ENCODE peak calls at places on chromosomes 6 and 20, in four cellular contexts. One of them, this sample, is unnamed.

GRCh38 chr6:52595000-52595795 is 18.3 kb upstream of the TRAM2 start:
- DNase-seq in A549: no peak
- DNase-seq in GM12878: peak; percentile 26
- DNase-seq in HepG2: peak; percentile 81
- DNase-seq in this sample: no peak

GRCh38 chr6:167689751-167690150 is 137.0 kb upstream of the AFDN start:
- DNase-seq in GM12878: no peak
- DNase-seq in HepG2: no peak
- DNase-seq in A549: no peak
- DNase-seq in this sample: no peak

GRCh38 chr6:12782136-12782535 is 65.6 kb downstream of the PHACTR1 start:
- DNase-seq in GM12878: no peak
- DNase-seq in A549: no peak
- DNase-seq in HepG2: no peak
- DNase-seq in this sample: no peak

GRCh38 chr20:58907481-58908137 is 55.1 kb downstream of the GNAS start:
- DNase-seq in A549: no peak
- DNase-seq in HepG2: peak; percentile 50
- DNase-seq in GM12878: peak; percentile 98
- DNase-seq in this sample: peak; percentile 51

GRCh38 chr6:11448038-11448437 is 89.5 kb upstream of the TMEM170B start:
- DNase-seq in GM12878: no peak
- DNase-seq in A549: no peak
- DNase-seq in HepG2: no peak
- DNase-seq in this sample: no peak

GRCh38 chr6:53565886-53566285 is 21.0 kb upstream of the GCLC start:
- DNase-seq in HepG2: no peak
- DNase-seq in A549: no peak
- DNase-seq in GM12878: no peak
- DNase-seq in this sample: no peak

GRCh38 chr6:168404560-168404959 is 36.4 kb upstream of the SMOC2 start:
- DNase-seq in HepG2: no peak
- DNase-seq in A549: no peak
- DNase-seq in GM12878: no peak
- DNase-seq in this sample: no peak

GRCh38 chr6:109318328-109318876 is 63.9 kb downstream of the CD164 start:
- DNase-seq in A549: no peak
- DNase-seq in GM12878: no peak
- DNase-seq in HepG2: peak; percentile 78
- DNase-seq in this sample: no peak

GRCh38 chr6:87393026-87393622 is 14.6 kb upstream of the CFAP206 start:
- DNase-seq in HepG2: peak; percentile 59
- DNase-seq in GM12878: no peak
- DNase-seq in A549: peak; percentile 25
- DNase-seq in this sample: peak; percentile 42

GRCh38 chr20:33704197-33704924 is 15.7 kb downstream of the PXMP4 start:
- DNase-seq in HepG2: no peak
- DNase-seq in GM12878: no peak
- DNase-seq in A549: no peak
- DNase-seq in this sample: no peak

GRCh38 chr20:33707668-33708067 is 12.4 kb downstream of the PXMP4 start:
- DNase-seq in HepG2: no peak
- DNase-seq in GM12878: no peak
- DNase-seq in A549: no peak
- DNase-seq in this sample: no peak

GRCh38 chr20:33703498-33704137 is 16.5 kb downstream of the PXMP4 start:
- DNase-seq in HepG2: no peak
- DNase-seq in GM12878: no peak
- DNase-seq in A549: no peak
- DNase-seq in this sample: no peak

GRCh38 chr20:33701629-33702450 is 15.7 kb upstream of the E2F1 start:
- DNase-seq in HepG2: peak; percentile 94
- DNase-seq in A549: no peak
- DNase-seq in GM12878: no peak
- DNase-seq in this sample: no peak

DNA sequence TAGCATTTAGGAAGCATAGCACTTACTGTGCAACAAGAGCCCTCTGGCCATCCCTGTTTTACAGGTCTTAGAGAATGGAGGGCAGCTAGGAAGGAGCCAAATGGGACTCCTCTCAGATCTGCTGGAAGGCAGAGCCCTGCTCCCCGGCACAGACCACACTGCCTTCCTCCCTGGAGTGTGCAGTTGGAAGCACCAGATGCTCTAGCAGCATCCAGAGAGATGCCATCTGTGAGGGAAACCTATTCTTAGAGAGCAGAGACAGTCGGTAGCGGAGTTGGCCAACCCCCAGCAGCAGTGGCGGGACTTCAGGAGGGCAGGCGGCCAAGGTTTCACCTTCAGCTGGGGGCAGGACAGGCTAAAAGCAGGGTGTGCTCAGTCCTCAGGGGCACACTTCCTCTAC is 16.7 kb upstream of the E2F1 start:
- DNase-seq in HepG2: no peak
- DNase-seq in A549: no peak
- DNase-seq in GM12878: no peak
- DNase-seq in this sample: no peak
- TF ChIP-seq POLR2AphosphoS2 in HepG2: no peak
- TF ChIP-seq POLR2AphosphoS2 in A549: no peak
- TF ChIP-seq POLR2AphosphoS2 in GM12878: no peak
- TF ChIP-seq POLR2AphosphoS2 in this sample: no peak

DNA sequence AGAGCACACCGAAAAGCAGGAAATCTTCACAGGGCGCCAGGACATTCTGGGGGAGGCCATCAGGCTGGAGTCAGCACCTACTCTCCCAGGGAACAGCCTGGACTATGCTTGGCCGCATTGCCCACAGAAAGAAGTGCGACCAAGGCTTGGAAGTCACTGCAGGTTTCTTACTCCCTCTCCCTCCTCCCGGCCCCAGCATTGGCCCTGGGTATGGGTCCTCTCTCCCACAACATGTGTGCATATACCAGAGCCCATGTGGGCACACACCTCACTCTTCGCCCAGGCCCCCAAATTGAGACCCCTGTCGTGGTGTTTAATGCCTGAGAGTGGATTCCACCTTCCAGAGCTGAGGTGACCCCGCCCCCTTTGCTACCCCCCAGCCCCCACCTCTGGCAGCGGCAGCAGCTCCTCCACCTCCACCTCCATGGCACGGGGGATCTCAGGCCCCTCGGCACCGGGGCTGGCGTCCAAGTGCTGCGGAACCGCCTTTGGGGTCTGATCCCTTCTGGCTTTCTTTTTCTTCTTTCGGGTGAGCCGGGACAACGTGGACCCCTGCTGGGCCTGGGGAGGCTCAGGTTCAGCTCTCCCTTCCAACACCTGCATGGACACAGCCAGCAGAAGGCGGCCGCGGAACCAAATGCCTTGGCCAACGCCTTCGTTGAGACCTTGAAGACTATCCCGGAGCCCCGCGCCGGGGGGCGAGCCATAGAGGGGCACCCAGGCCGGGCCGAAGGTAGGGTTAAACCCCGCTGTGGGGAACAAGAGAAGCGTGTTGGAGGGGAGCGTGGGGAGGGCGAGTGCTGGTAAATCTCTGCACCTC is 15.2 kb upstream of the SPAG4 start:
- DNase-seq in A549: no peak
- DNase-seq in HepG2: no peak
- DNase-seq in GM12878: no peak
- DNase-seq in this sample: peak; percentile 8
- TF ChIP-seq POLR2AphosphoS2 in A549: no peak
- TF ChIP-seq POLR2AphosphoS2 in HepG2: no peak
- TF ChIP-seq POLR2AphosphoS2 in GM12878: no peak
- TF ChIP-seq POLR2AphosphoS2 in this sample: no peak

GRCh38 chr6:157452096-157452495 is 71.1 kb downstream of the ZDHHC14 start:
- DNase-seq in GM12878: no peak
- DNase-seq in HepG2: no peak
- DNase-seq in A549: no peak
- DNase-seq in this sample: no peak

GRCh38 chr6:157453131-157453530 is 72.1 kb downstream of the ZDHHC14 start:
- DNase-seq in HepG2: no peak
- DNase-seq in GM12878: no peak
- DNase-seq in A549: no peak
- DNase-seq in this sample: no peak

GRCh38 chr6:157447735-157448134 is 66.7 kb downstream of the ZDHHC14 start:
- DNase-seq in HepG2: no peak
- DNase-seq in A549: no peak
- DNase-seq in GM12878: no peak
- DNase-seq in this sample: no peak

GRCh38 chr6:157445277-157445676 is 64.3 kb downstream of the ZDHHC14 start:
- DNase-seq in GM12878: no peak
- DNase-seq in A549: no peak
- DNase-seq in HepG2: no peak
- DNase-seq in this sample: no peak

DNA sequence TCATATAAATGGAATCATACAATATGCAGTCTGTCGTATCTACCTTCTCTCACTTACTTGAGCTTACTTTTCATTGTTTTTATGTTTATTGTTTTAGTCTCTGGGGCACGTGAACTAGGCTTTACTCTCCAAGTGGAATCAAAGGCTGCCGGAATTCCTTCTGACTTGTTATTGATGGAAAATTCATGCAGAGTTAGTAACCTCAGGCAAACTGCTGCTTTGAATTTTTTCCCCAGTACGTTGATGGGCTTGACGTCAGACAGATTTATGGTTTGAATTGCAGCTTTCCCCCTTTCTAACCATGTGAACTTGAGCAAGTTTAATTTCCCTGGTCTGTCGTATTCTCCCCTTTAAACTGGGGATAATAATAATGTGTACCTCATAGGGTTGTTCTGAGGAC is 68.6 kb downstream of the ZDHHC14 start:
- DNase-seq in A549: no peak
- DNase-seq in HepG2: no peak
- DNase-seq in GM12878: no peak
- DNase-seq in this sample: no peak
- TF ChIP-seq POLR2AphosphoS2 in A549: no peak
- TF ChIP-seq POLR2AphosphoS2 in HepG2: no peak
- TF ChIP-seq POLR2AphosphoS2 in GM12878: no peak
- TF ChIP-seq POLR2AphosphoS2 in this sample: no peak

DNA sequence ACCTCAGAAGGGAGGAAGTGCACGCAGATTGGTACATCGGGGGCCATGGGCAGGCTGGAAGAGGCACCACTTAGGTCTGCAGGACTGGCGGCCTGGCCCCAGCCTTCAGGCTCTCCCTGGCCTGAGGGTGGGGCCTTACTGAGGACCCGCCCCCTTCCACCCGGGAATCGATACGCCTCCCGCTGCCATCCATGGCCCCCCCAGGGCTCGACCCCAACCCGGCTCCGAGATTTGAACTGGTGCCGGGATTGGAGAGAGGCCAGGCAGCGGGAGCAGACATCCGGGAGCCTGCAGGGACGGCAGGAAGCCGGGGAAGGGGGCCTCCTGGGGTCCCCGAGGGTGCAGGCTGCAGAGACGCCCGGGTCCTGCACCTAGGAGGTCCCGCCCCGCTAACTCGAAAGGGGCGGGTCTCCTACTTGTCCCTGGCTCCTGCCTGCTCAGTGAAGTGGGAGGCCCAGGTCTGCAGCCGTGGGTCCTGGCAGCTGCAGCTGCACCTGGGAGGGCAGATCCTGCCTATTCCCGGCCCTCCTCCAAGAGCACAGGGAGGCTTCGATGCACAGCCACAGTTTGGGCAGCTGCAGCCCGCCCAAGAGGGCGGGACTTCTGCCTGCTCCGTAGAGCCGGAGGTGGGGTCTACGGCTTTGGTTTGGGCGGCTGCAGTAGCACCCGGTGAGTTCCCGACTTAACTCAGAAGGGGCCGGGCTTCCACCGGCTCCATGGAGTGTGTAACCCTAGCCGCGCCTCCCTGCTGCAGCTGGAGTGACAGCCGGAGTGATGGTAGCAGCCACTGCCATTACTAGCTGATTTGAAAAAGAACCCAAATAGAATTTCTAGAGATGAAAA is 35.2 kb upstream of the TBC1D22B start:
- DNase-seq in A549: peak; percentile 77
- DNase-seq in HepG2: peak; percentile 91
- DNase-seq in GM12878: peak; percentile 45
- DNase-seq in this sample: peak; percentile 91
- TF ChIP-seq POLR2AphosphoS2 in A549: no peak
- TF ChIP-seq POLR2AphosphoS2 in HepG2: no peak
- TF ChIP-seq POLR2AphosphoS2 in GM12878: no peak
- TF ChIP-seq POLR2AphosphoS2 in this sample: no peak

GRCh38 chr6:104771258-104771832 is 88.4 kb downstream of the HACE1 start:
- DNase-seq in GM12878: no peak
- DNase-seq in A549: peak; percentile 6
- DNase-seq in HepG2: peak; percentile 10
- DNase-seq in this sample: peak; percentile 13
- TF ChIP-seq POLR2AphosphoS2 in GM12878: no peak
- TF ChIP-seq POLR2AphosphoS2 in A549: no peak
- TF ChIP-seq POLR2AphosphoS2 in HepG2: no peak
- TF ChIP-seq POLR2AphosphoS2 in this sample: no peak

GRCh38 chr20:1872456-1873183 is 22.6 kb upstream of the SIRPA start:
- DNase-seq in A549: no peak
- DNase-seq in HepG2: no peak
- DNase-seq in GM12878: no peak
- DNase-seq in this sample: no peak

GRCh38 chr20:1876217-1876921 is 18.8 kb upstream of the SIRPA start:
- DNase-seq in A549: no peak
- DNase-seq in HepG2: no peak
- DNase-seq in GM12878: no peak
- DNase-seq in this sample: no peak

GRCh38 chr20:1875169-1875554 is 20.0 kb upstream of the SIRPA start:
- DNase-seq in A549: no peak
- DNase-seq in GM12878: no peak
- DNase-seq in HepG2: no peak
- DNase-seq in this sample: no peak

GRCh38 chr20:1875762-1876161 is 19.4 kb upstream of the SIRPA start:
- DNase-seq in GM12878: no peak
- DNase-seq in A549: no peak
- DNase-seq in HepG2: no peak
- DNase-seq in this sample: no peak

DNA sequence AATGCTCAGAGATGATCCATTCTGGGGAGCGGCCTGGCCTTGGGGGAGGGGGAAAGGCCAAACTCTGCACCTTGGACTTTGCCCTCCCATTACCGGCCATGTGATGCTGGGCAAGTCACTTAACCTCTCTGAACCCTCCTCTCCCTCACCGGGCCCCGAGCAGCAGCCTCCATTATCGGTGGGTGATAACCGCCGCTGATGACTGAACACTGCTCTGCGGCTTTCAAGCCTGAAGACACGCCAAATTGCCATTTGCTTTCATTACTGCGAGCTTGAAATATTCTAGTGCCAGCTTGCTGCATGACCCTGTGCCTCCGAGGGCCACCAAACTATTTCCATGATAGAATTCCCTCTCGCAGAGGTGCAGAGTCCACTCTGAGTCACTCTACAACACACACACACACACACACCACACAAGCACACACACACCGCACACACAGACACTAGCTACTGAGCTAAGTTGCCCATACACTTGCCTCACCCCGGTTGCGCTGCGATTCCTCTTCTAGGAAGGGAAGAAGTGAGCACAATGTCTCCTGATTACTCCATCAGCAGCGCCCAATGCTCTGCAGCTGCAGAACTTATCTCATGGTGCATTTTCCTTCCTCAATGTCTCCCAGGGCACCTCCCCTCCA is 20.6 kb upstream of the SIRPA start:
- DNase-seq in GM12878: no peak
- DNase-seq in A549: no peak
- DNase-seq in HepG2: peak; percentile 81
- DNase-seq in this sample: no peak
- TF ChIP-seq POLR2AphosphoS2 in GM12878: no peak
- TF ChIP-seq POLR2AphosphoS2 in A549: no peak
- TF ChIP-seq POLR2AphosphoS2 in HepG2: no peak
- TF ChIP-seq POLR2AphosphoS2 in this sample: no peak

GRCh38 chr6:106586815-106587214 is 42.5 kb downstream of the RTN4IP1 start:
- DNase-seq in GM12878: no peak
- DNase-seq in HepG2: no peak
- DNase-seq in A549: no peak
- DNase-seq in this sample: no peak

GRCh38 chr6:106591111-106591825 is 38.0 kb downstream of the RTN4IP1 start:
- DNase-seq in A549: no peak
- DNase-seq in GM12878: no peak
- DNase-seq in HepG2: peak; percentile 15
- DNase-seq in this sample: no peak
- TF ChIP-seq POLR2AphosphoS2 in A549: no peak
- TF ChIP-seq POLR2AphosphoS2 in GM12878: no peak
- TF ChIP-seq POLR2AphosphoS2 in HepG2: no peak
- TF ChIP-seq POLR2AphosphoS2 in this sample: no peak

This sample was measured in K562.